ENCODE peak calls at places on chromosomes 5 and 9, in seven cellular contexts. H is CD8-positive, alpha-beta memory T cell; Y is uterus; N is T-helper 2 cell; S is stimulated activated CD4-positive, alpha-beta T cell treated with anti-CD3 and anti-CD28 coated beads, Interleukin-12 subunit alpha, Interleukin-12 subunit beta, amount 100 ng/mL, for 4 hours; P is ecto neural progenitor cell; K is GM20000. M is an unnamed sample.

GRCh38 chr5:41413067-41413466 is 97.3 kb downstream of the PLCXD3 start:
- DNase-seq in H (no peak), Y (no peak), N (no peak), S (no peak), P (no peak), K (no peak), M (no peak)

GRCh38 chr5:142845954-142846398 is 75.8 kb downstream of the ARHGAP26 start:
- DNase-seq in H (no peak), Y (no peak), N (no peak), S (no peak), P (no peak), K (no peak), M (peak; percentile 73)

GRCh38 chr5:14405706-14406553 is 175.7 kb upstream of the OTULINL start:
- DNase-seq in H (no peak), Y (no peak), N (peak; percentile 75), S (no peak), P (no peak), K (no peak), M (no peak)

GRCh38 chr5:81080809-81081460 is 120.8 kb downstream of the RASGRF2 start:
- DNase-seq in H (no peak), Y (no peak), N (no peak), S (no peak), P (no peak), K (no peak), M (no peak)

GRCh38 chr9:12640866-12641636 is 52.1 kb upstream of the TYRP1 start:
- DNase-seq in H (no peak), Y (no peak), N (no peak), S (no peak), P (no peak), K (no peak), M (no peak)

GRCh38 chr9:4237748-4238511 is 61.9 kb downstream of the GLIS3 start:
- DNase-seq in H (no peak), Y (no peak), N (no peak), S (no peak), P (peak; percentile 56), K (no peak), M (no peak)

GRCh38 chr5:132591140-132591539 is 34.4 kb downstream of the RAD50 start:
- DNase-seq in H (no peak), Y (no peak), N (peak; percentile 42), S (no peak), P (no peak), K (peak; percentile 18), M (no peak)

GRCh38 chr5:64690104-64690416 is 243 bp upstream of the SHISAL2B start:
- DNase-seq in H (no peak), Y (no peak), N (no peak), S (no peak), P (no peak), K (no peak), M (no peak)

GRCh38 chr9:77000330-77000729 is 19.1 kb upstream of the FOXB2 start:
- DNase-seq in H (no peak), Y (no peak), N (no peak), S (no peak), P (no peak), K (no peak), M (no peak)